ENCODE peak calls at places on chromosomes 7 and 10, in eight cellular contexts. One of them, this sample, is unnamed.
A peak's percentile ranks its signal among the peaks of the same experiment; 100 is the strongest.

GRCh38 chr7:18866359-18867036 is 250.9 kb downstream of the TWIST1 start:
- DNase-seq in fibroblast of lung: peak; percentile 100
- DNase-seq in uterus: peak; percentile 71
- DNase-seq in heart right ventricle: no peak
- DNase-seq in astrocyte: peak; percentile 100
- DNase-seq in epithelial cell of esophagus: peak; percentile 100
- DNase-seq in GM12878: peak; percentile 19
- DNase-seq in A549: peak; percentile 4
- DNase-seq in this sample: no peak

GRCh38 chr10:128060341-128060851 is 65.8 kb downstream of the MKI67 start:
- DNase-seq in fibroblast of lung: no peak
- DNase-seq in uterus: no peak
- DNase-seq in heart right ventricle: no peak
- DNase-seq in astrocyte: no peak
- DNase-seq in epithelial cell of esophagus: no peak
- DNase-seq in GM12878: no peak
- DNase-seq in A549: no peak
- DNase-seq in this sample: no peak

GRCh38 chr10:42753507-42754154 is 29.0 kb upstream of the BMS1 start:
- DNase-seq in fibroblast of lung: no peak
- DNase-seq in uterus: peak; percentile 30
- DNase-seq in heart right ventricle: no peak
- DNase-seq in astrocyte: no peak
- DNase-seq in epithelial cell of esophagus: no peak
- DNase-seq in GM12878: no peak
- DNase-seq in A549: peak; percentile 21
- DNase-seq in this sample: no peak

GRCh38 chr7:76129836-76130235 is 71.9 kb upstream of the SRRM3 start:
- DNase-seq in fibroblast of lung: no peak
- DNase-seq in uterus: no peak
- DNase-seq in heart right ventricle: no peak
- DNase-seq in astrocyte: no peak
- DNase-seq in epithelial cell of esophagus: no peak
- DNase-seq in GM12878: no peak
- DNase-seq in A549: no peak
- DNase-seq in this sample: no peak

GRCh38 chr10:119341236-119342016 is 134.1 kb downstream of the GRK5 start:
- DNase-seq in fibroblast of lung: peak; percentile 63
- DNase-seq in uterus: peak; percentile 50
- DNase-seq in heart right ventricle: no peak
- DNase-seq in astrocyte: peak; percentile 71
- DNase-seq in epithelial cell of esophagus: peak; percentile 63
- DNase-seq in GM12878: no peak
- DNase-seq in A549: peak; percentile 51
- DNase-seq in this sample: no peak

GRCh38 chr10:31099664-31100063 is 68.0 kb upstream of the ZNF438 start:
- DNase-seq in fibroblast of lung: no peak
- DNase-seq in uterus: no peak
- DNase-seq in heart right ventricle: no peak
- DNase-seq in astrocyte: peak; percentile 57
- DNase-seq in epithelial cell of esophagus: peak; percentile 96
- DNase-seq in GM12878: no peak
- DNase-seq in A549: peak; percentile 47
- DNase-seq in this sample: no peak

GRCh38 chr7:104482362-104483042 is 154.1 kb downstream of the LHFPL3 start:
- DNase-seq in fibroblast of lung: no peak
- DNase-seq in uterus: no peak
- DNase-seq in heart right ventricle: no peak
- DNase-seq in astrocyte: no peak
- DNase-seq in epithelial cell of esophagus: no peak
- DNase-seq in GM12878: no peak
- DNase-seq in A549: no peak
- DNase-seq in this sample: no peak

GRCh38 chr10:3976718-3977117 is 191.7 kb upstream of the KLF6 start:
- DNase-seq in fibroblast of lung: no peak
- DNase-seq in uterus: no peak
- DNase-seq in heart right ventricle: no peak
- DNase-seq in astrocyte: no peak
- DNase-seq in epithelial cell of esophagus: no peak
- DNase-seq in GM12878: no peak
- DNase-seq in A549: no peak
- DNase-seq in this sample: no peak

GRCh38 chr7:4681922-4682620 is at the start of gene FOXK1:
- DNase-seq in fibroblast of lung: peak; percentile 67
- DNase-seq in uterus: peak; percentile 62
- DNase-seq in heart right ventricle: peak; percentile 85
- DNase-seq in astrocyte: peak; percentile 42
- DNase-seq in epithelial cell of esophagus: peak; percentile 74
- DNase-seq in GM12878: no peak
- DNase-seq in A549: peak; percentile 46
- DNase-seq in this sample: peak; percentile 85

GRCh38 chr7:142379445-142379844 is 121.6 kb upstream of the PRSS58 start:
- DNase-seq in fibroblast of lung: no peak
- DNase-seq in uterus: no peak
- DNase-seq in heart right ventricle: no peak
- DNase-seq in astrocyte: no peak
- DNase-seq in epithelial cell of esophagus: no peak
- DNase-seq in GM12878: no peak
- DNase-seq in A549: no peak
- DNase-seq in this sample: no peak

GRCh38 chr10:115171392-115171960 is 78.3 kb downstream of the ATRNL1 start:
- DNase-seq in fibroblast of lung: peak; percentile 38
- DNase-seq in uterus: no peak
- DNase-seq in heart right ventricle: no peak
- DNase-seq in astrocyte: no peak
- DNase-seq in epithelial cell of esophagus: peak; percentile 7
- DNase-seq in GM12878: no peak
- DNase-seq in A549: peak; percentile 6
- DNase-seq in this sample: no peak

GRCh38 chr10:71334228-71334791 is 15.3 kb downstream of the SLC29A3 start:
- DNase-seq in fibroblast of lung: no peak
- DNase-seq in uterus: no peak
- DNase-seq in heart right ventricle: no peak
- DNase-seq in astrocyte: no peak
- DNase-seq in epithelial cell of esophagus: no peak
- DNase-seq in GM12878: no peak
- DNase-seq in A549: no peak
- DNase-seq in this sample: no peak

GRCh38 chr7:107145072-107145838 is 23.5 kb upstream of the HBP1 start:
- DNase-seq in fibroblast of lung: no peak
- DNase-seq in uterus: no peak
- DNase-seq in heart right ventricle: no peak
- DNase-seq in astrocyte: no peak
- DNase-seq in epithelial cell of esophagus: no peak
- DNase-seq in GM12878: no peak
- DNase-seq in A549: no peak
- DNase-seq in this sample: no peak

GRCh38 chr7:107150375-107151073 is 18.3 kb upstream of the HBP1 start:
- DNase-seq in fibroblast of lung: peak; percentile 83
- DNase-seq in uterus: peak; percentile 80
- DNase-seq in heart right ventricle: peak; percentile 38
- DNase-seq in astrocyte: peak; percentile 37
- DNase-seq in epithelial cell of esophagus: peak; percentile 75
- DNase-seq in GM12878: no peak
- DNase-seq in A549: peak; percentile 18
- DNase-seq in this sample: peak; percentile 24

GRCh38 chr7:107149863-107150262 is 18.9 kb upstream of the HBP1 start:
- DNase-seq in fibroblast of lung: no peak
- DNase-seq in uterus: no peak
- DNase-seq in heart right ventricle: no peak
- DNase-seq in astrocyte: no peak
- DNase-seq in epithelial cell of esophagus: no peak
- DNase-seq in GM12878: no peak
- DNase-seq in A549: no peak
- DNase-seq in this sample: no peak

GRCh38 chr7:107148721-107149120 is 20.1 kb upstream of the HBP1 start:
- DNase-seq in fibroblast of lung: no peak
- DNase-seq in uterus: no peak
- DNase-seq in heart right ventricle: no peak
- DNase-seq in astrocyte: no peak
- DNase-seq in epithelial cell of esophagus: no peak
- DNase-seq in GM12878: no peak
- DNase-seq in A549: no peak
- DNase-seq in this sample: no peak

DNA sequence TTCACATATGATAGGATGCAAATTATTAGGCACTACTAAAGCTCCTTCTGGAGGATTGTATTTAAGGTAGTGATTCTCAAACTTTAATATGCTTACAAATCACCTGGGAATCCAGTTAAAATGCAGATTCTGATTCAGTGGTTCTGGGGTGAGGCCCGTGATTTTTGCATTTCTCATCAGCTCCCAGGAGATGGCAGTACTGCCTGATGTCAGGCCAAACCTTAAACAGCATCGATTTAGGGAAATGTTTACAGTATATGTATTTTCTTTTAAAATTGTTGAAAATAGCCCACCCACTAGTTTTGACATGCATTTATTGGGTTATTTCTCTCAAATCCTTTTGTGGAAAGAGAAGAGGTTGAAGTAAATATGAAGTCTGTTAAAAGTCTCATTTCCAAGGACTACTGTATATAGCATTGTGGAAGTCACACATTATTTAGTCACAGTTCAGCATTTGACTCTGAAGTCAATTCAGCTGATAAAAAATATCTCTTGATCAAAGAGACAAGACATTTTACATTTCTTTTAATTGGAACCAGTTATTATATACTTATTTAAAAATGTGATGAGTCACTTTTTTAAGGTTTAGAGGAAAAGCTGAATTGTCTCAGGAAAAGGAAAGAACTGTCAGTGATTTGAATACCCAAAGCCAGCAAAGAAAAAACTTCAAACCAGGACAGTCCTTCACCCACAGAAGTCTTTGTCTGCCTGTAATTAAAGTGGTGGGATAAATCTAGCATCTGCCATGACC is 21.2 kb upstream of the HBP1 start:
- DNase-seq in fibroblast of lung: peak; percentile 57
- DNase-seq in uterus: no peak
- DNase-seq in heart right ventricle: no peak
- DNase-seq in astrocyte: no peak
- DNase-seq in epithelial cell of esophagus: peak; percentile 51
- DNase-seq in GM12878: no peak
- DNase-seq in A549: peak; percentile 39
- DNase-seq in this sample: no peak
- TF ChIP-seq CTCF in fibroblast of lung: peak; percentile 75
- TF ChIP-seq CTCF in uterus: peak; percentile 71
- TF ChIP-seq CTCF in heart right ventricle: peak; percentile 64
- TF ChIP-seq CTCF in astrocyte: peak; percentile 64
- TF ChIP-seq CTCF in epithelial cell of esophagus: peak; percentile 77
- TF ChIP-seq CTCF in GM12878: peak; percentile 67
- TF ChIP-seq CTCF in A549: peak; percentile 84
- TF ChIP-seq CTCF in this sample: peak; percentile 67

GRCh38 chr10:132204781-132205473 is 18.2 kb downstream of the DPYSL4 start:
- DNase-seq in fibroblast of lung: no peak
- DNase-seq in uterus: no peak
- DNase-seq in heart right ventricle: peak; percentile 11
- DNase-seq in astrocyte: no peak
- DNase-seq in epithelial cell of esophagus: no peak
- DNase-seq in GM12878: no peak
- DNase-seq in A549: no peak
- DNase-seq in this sample: no peak
- TF ChIP-seq CTCF in fibroblast of lung: no peak
- TF ChIP-seq CTCF in uterus: no peak
- TF ChIP-seq CTCF in heart right ventricle: no peak
- TF ChIP-seq CTCF in astrocyte: no peak
- TF ChIP-seq CTCF in epithelial cell of esophagus: no peak
- TF ChIP-seq CTCF in GM12878: no peak
- TF ChIP-seq CTCF in A549: no peak
- TF ChIP-seq CTCF in this sample: no peak

DNA sequence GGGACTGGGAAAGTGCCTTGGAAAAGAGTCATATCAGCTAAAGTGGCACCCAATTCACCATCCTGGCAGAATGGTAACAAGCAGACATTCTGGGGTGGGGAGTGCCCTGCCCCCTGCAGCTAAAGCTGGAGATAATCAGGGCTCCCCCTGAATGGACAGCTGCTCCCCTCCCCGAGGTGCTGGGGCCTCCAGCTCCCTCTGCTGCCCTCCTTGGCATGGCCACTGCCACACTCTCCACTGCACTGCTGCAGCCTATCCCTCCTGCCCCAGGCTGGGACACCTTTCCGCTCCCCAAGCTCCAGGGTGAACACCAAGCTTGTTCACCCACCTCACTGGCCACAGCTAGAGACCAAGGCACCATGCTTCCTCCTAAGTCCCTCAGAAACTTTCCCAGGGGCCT is 9.8 kb upstream of the PARD3 start:
- DNase-seq in fibroblast of lung: no peak
- DNase-seq in uterus: no peak
- DNase-seq in heart right ventricle: no peak
- DNase-seq in astrocyte: no peak
- DNase-seq in epithelial cell of esophagus: no peak
- DNase-seq in GM12878: no peak
- DNase-seq in A549: no peak
- DNase-seq in this sample: no peak
- TF ChIP-seq CTCF in fibroblast of lung: no peak
- TF ChIP-seq CTCF in uterus: peak; percentile 8
- TF ChIP-seq CTCF in heart right ventricle: peak; percentile 21
- TF ChIP-seq CTCF in astrocyte: no peak
- TF ChIP-seq CTCF in epithelial cell of esophagus: no peak
- TF ChIP-seq CTCF in GM12878: peak; percentile 15
- TF ChIP-seq CTCF in A549: peak; percentile 31
- TF ChIP-seq CTCF in this sample: peak; percentile 5

GRCh38 chr10:78764846-78765430 is 303.8 kb upstream of the ZMIZ1 start:
- DNase-seq in fibroblast of lung: no peak
- DNase-seq in uterus: peak; percentile 12
- DNase-seq in heart right ventricle: no peak
- DNase-seq in astrocyte: no peak
- DNase-seq in epithelial cell of esophagus: no peak
- DNase-seq in GM12878: no peak
- DNase-seq in A549: no peak
- DNase-seq in this sample: no peak

GRCh38 chr10:78763217-78763616 is 305.5 kb upstream of the ZMIZ1 start:
- DNase-seq in fibroblast of lung: no peak
- DNase-seq in uterus: no peak
- DNase-seq in heart right ventricle: no peak
- DNase-seq in astrocyte: no peak
- DNase-seq in epithelial cell of esophagus: no peak
- DNase-seq in GM12878: no peak
- DNase-seq in A549: no peak
- DNase-seq in this sample: no peak

GRCh38 chr10:78765726-78766335 is 302.9 kb upstream of the ZMIZ1 start:
- DNase-seq in fibroblast of lung: no peak
- DNase-seq in uterus: peak; percentile 21
- DNase-seq in heart right ventricle: no peak
- DNase-seq in astrocyte: no peak
- DNase-seq in epithelial cell of esophagus: no peak
- DNase-seq in GM12878: no peak
- DNase-seq in A549: no peak
- DNase-seq in this sample: no peak

GRCh38 chr10:78763651-78764395 is 304.9 kb upstream of the ZMIZ1 start:
- DNase-seq in fibroblast of lung: peak; percentile 22
- DNase-seq in uterus: peak; percentile 79
- DNase-seq in heart right ventricle: no peak
- DNase-seq in astrocyte: no peak
- DNase-seq in epithelial cell of esophagus: peak; percentile 51
- DNase-seq in GM12878: no peak
- DNase-seq in A549: no peak
- DNase-seq in this sample: peak; percentile 22

DNA sequence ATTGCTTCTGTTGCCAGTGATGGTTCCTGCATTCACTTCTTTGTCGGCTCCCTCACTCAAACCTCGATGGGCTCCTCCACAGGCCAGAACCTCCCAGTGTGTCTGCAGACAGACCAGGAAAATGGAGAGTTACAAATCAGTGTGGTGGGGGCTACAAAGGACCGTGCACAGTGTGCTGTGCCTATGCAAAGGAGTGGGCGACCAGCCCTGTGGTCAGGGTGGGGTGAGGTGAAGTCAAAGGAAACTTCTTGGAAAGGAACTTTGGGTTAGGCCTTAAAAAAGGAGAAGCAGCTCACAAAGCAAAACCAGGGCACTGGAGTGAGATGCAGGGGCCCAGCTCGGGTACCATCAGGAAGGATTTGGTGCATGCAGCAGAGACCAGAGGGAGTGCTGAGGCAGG is 304.3 kb upstream of the ZMIZ1 start:
- DNase-seq in fibroblast of lung: no peak
- DNase-seq in uterus: no peak
- DNase-seq in heart right ventricle: no peak
- DNase-seq in astrocyte: no peak
- DNase-seq in epithelial cell of esophagus: no peak
- DNase-seq in GM12878: no peak
- DNase-seq in A549: no peak
- DNase-seq in this sample: no peak
- TF ChIP-seq CTCF in fibroblast of lung: no peak
- TF ChIP-seq CTCF in uterus: no peak
- TF ChIP-seq CTCF in heart right ventricle: no peak
- TF ChIP-seq CTCF in astrocyte: no peak
- TF ChIP-seq CTCF in epithelial cell of esophagus: no peak
- TF ChIP-seq CTCF in GM12878: no peak
- TF ChIP-seq CTCF in A549: no peak
- TF ChIP-seq CTCF in this sample: no peak

This sample was measured in GM06990.